ENCODE peak calls at places on chromosomes 3 and 15, in six cellular contexts. M, W, S, L, E and K are unnamed samples.

GRCh38 chr15:60179786-60180391 is 175.8 kb downstream of the FOXB1 start:
- DNase-seq in M (peak; percentile 33), E (peak; percentile 12), W (no peak), S (no peak), L (no peak), K (peak; percentile 10)

GRCh38 chr3:185825639-185826481 is 1.0 kb upstream of the IGF2BP2 start:
- DNase-seq in M (peak; percentile 52), W (peak; percentile 64), S (no peak), L (peak; percentile 25), E (peak; percentile 76), K (peak; percentile 23)

GRCh38 chr3:185330644-185331043 is 32.3 kb upstream of the MAP3K13 start:
- DNase-seq in M (no peak), S (no peak), E (no peak), L (no peak), W (no peak), K (no peak)

GRCh38 chr3:52216585-52217408 is 8.6 kb downstream of the TLR9 start:
- DNase-seq in W (no peak), S (peak; percentile 90), M (peak; percentile 85), L (peak; percentile 84), E (peak; percentile 89), K (peak; percentile 89)

GRCh38 chr3:12885585-12885934 is 44.2 kb upstream of the RPL32 start:
- DNase-seq in E (no peak), S (no peak), M (no peak), L (no peak), W (no peak), K (no peak)

GRCh38 chr15:101037090-101037830 is 118.1 kb downstream of the LRRK1 start:
- DNase-seq in L (no peak), S (no peak), M (no peak), W (peak; percentile 53), E (peak; percentile 3), K (no peak)

GRCh38 chr3:66499881-66500574 is 794 bp downstream of the LRIG1 start:
- DNase-seq in L (peak; percentile 35), M (peak; percentile 16), S (peak; percentile 57), W (peak; percentile 79), E (peak; percentile 38), K (peak; percentile 21)

GRCh38 chr3:32316976-32317375 is 74.7 kb upstream of the CMTM7 start:
- DNase-seq in W (no peak), E (no peak), M (no peak), S (no peak), L (no peak), K (no peak)

GRCh38 chr3:155870133-155870944 is at the start of gene GMPS:
- DNase-seq in L (peak; percentile 97), W (peak; percentile 97), M (peak; percentile 89), S (peak; percentile 90), E (peak; percentile 96), K (peak; percentile 93)

GRCh38 chr15:89167267-89168176 is 53.9 kb downstream of the RLBP1 start:
- DNase-seq in E (no peak), L (no peak), W (no peak), M (peak; percentile 94), S (no peak), K (no peak)

GRCh38 chr3:153756816-153757215 is 364.4 kb upstream of the ARHGEF26 start:
- DNase-seq in E (no peak), L (no peak), S (no peak), M (peak; percentile 55), W (no peak), K (no peak)

GRCh38 chr3:147412491-147412916 is 3.3 kb downstream of the ZIC1 start:
- DNase-seq in L (no peak), W (no peak), M (no peak), E (no peak), S (no peak), K (no peak)

GRCh38 chr3:147410518-147411234 is 1.5 kb downstream of the ZIC1 start:
- DNase-seq in W (no peak), S (no peak), M (peak; percentile 65), E (no peak), L (no peak), K (no peak)

GRCh38 chr3:147411777-147412176 is 2.6 kb downstream of the ZIC1 start:
- DNase-seq in M (no peak), E (no peak), L (no peak), S (no peak), W (no peak), K (no peak)

GRCh38 chr3:147410126-147410517 is 957 bp downstream of the ZIC1 start:
- DNase-seq in S (no peak), E (no peak), W (no peak), L (no peak), M (no peak), K (no peak)

DNA sequence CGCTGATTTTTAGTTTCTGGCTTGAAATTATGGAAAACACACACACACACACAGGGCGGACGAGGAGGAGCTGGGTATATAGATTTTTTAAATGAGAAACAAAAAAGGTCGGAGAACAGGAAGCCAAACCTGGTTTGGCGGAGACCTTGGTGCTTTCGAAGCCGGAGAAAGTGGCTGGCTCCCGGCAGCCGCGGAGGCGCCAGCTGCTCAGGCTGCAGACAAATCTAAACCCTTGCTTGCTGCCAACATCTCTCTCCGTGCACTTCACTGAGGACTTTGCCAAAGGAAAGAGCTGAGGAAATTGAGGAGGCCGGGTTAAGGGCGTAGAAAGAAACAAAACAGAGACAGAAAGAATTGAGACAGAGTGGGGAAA is 2.1 kb downstream of the ZIC1 start:
- DNase-seq in E (no peak), S (no peak), W (no peak), L (no peak), M (no peak), K (no peak)
- H3K27me3 ChIP-seq in E (peaks cover 100% of the 10 kb centered on the region), S (peaks cover 100% of the 10 kb centered on the region), W (peaks cover 100% of the 10 kb centered on the region), L (peaks cover 97% of the 10 kb centered on the region), M (peaks cover 89% of the 10 kb centered on the region), K (peaks cover 71% of the 10 kb centered on the region)

GRCh38 chr3:137764563-137765309 is 621 bp downstream of the SOX14 start:
- DNase-seq in M (no peak), W (no peak), S (no peak), E (no peak), L (no peak), K (no peak)

GRCh38 chr3:137763594-137763938 is 549 bp upstream of the SOX14 start:
- DNase-seq in W (no peak), E (no peak), L (no peak), M (no peak), S (no peak), K (no peak)

GRCh38 chr3:137765310-137766033 is 1.4 kb downstream of the SOX14 start:
- DNase-seq in S (no peak), E (no peak), W (no peak), L (no peak), M (no peak), K (no peak)

GRCh38 chr3:137762674-137763593 is 1.2 kb upstream of the SOX14 start:
- DNase-seq in E (no peak), S (no peak), L (no peak), W (no peak), M (no peak), K (no peak)

DNA sequence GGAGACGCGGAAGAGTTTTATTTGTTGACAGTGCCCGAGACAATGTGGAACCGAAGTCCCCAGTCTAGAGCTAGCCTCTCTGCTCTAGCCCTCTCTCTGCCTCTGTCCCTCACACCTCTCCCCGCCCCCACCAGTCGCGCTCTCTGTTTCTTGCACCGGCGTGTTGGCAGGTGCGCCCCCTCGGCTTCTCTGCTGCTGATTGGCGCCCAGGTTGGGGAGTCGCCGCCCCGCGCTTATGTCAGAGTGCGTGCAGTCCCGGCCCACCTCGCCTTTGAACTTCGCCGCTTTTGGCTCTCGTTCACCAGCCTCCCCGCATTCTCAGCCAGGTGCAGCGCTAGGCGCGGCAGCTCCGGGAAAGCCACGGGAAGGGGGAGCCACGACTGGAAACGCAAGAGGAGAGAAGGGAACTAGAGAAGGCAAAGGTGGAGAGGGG is at the start of gene SOX14:
- DNase-seq in M (no peak), L (no peak), E (peak; percentile 35), S (peak; percentile 50), W (no peak), K (peak; percentile 28)
- H3K4me1 ChIP-seq in M (no peaks in the 10 kb centered on the region), L (peaks cover 8% of the 10 kb centered on the region), E (peaks cover 11% of the 10 kb centered on the region), S (no peaks in the 10 kb centered on the region), W (peaks cover 34% of the 10 kb centered on the region), K (peaks cover 6% of the 10 kb centered on the region)

GRCh38 chr3:68945231-68945630 is 12.9 kb upstream of the TAFA4 start:
- DNase-seq in L (no peak), E (no peak), W (no peak), M (no peak), S (no peak), K (no peak)

GRCh38 chr3:68935778-68936177 is 3.4 kb upstream of the TAFA4 start:
- DNase-seq in W (no peak), E (no peak), S (no peak), M (no peak), L (no peak), K (no peak)

GRCh38 chr3:68936855-68937254 is 4.5 kb upstream of the TAFA4 start:
- DNase-seq in W (no peak), E (no peak), M (no peak), S (no peak), L (no peak), K (peak; percentile 63)

GRCh38 chr3:68943753-68944500 is 11.6 kb upstream of the TAFA4 start:
- DNase-seq in M (no peak), W (no peak), S (no peak), L (no peak), E (no peak), K (no peak)

DNA sequence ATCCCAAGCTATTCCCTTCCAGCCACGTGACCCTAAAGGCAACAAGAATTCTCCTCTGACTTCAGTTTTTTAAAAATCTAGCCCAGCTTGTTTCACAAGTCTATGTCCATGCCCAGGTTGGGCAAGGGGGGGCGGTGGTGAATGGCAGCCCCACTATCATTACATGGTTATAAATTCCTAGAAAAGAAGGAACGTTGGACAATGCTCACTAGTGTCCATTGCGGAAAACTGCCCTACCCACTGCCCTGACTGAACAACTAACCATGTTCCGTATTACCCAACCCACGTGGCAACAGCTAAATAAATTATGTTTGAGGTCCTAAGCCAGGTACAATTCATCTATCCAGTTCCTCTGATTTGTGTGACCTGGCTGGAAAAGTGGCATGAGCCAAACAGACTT is 8.7 kb upstream of the TAFA4 start:
- DNase-seq in M (no peak), W (no peak), E (no peak), S (no peak), L (no peak), K (no peak)
- H3K27me3 ChIP-seq in M (peaks cover 2% of the 10 kb centered on the region), W (no peaks in the 10 kb centered on the region), E (peaks cover 33% of the 10 kb centered on the region), S (peaks cover 3% of the 10 kb centered on the region), L (no peaks in the 10 kb centered on the region), K (no peaks in the 10 kb centered on the region)

DNA sequence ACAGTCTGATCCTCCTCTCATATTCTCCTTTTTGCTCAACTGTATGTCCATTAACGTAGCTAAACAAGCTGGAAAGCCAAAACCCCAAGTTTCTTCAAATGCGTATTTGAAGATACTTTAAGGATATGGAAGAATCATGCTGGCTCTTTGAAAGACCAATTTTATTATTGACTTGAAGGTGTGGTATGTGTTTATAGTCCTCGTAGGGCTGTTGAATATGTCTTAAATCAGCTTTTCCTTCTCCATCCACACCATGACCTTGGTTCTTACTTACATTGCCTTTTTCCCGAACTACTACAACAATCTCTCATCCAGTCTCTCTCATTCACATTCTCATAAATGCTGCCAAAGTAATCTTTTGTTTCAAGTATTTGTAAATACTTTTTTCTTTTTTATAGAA is 19.7 kb upstream of the THUMPD3 start:
- DNase-seq in E (no peak), M (no peak), L (no peak), W (no peak), S (no peak), K (no peak)
- H3K4me1 ChIP-seq in E (peaks cover 17% of the 10 kb centered on the region), M (peaks cover 26% of the 10 kb centered on the region), L (no peaks in the 10 kb centered on the region), W (peaks cover 18% of the 10 kb centered on the region), S (no peaks in the 10 kb centered on the region), K (no peaks in the 10 kb centered on the region)